ENCODE peak calls at places on chromosome 22, in five cellular contexts. G is fibroblast of lung, R is psoas muscle, L is colonic mucosa, Z is tibial artery. U is an unnamed sample. For H3K9me3 and H3K4me1, the result is how much of the 10 kb centered on the place peaks cover.

GRCh38 chr22:23243006-23243573 is 62.8 kb downstream of the BCR start:
- DNase-seq in R (no peak), L (no peak), Z (no peak), G (no peak), U (no peak)

GRCh38 chr22:17257578-17257977 is 38.3 kb upstream of the ADA2 start:
- DNase-seq in R (no peak), G (no peak), L (no peak), Z (no peak), U (no peak)

GRCh38 chr22:29773233-29773632 is 6.1 kb downstream of the UQCR10 start:
- DNase-seq in Z (no peak), L (no peak), G (no peak), R (peak), U (no peak)

GRCh38 chr22:24051568-24051967 is 40.5 kb downstream of the CABIN1 start:
- DNase-seq in R (peak), Z (peak), L (no peak), G (no peak), U (no peak)

GRCh38 chr22:28141614-28142013 is 222.6 kb upstream of the PITPNB start:
- DNase-seq in R (no peak), L (no peak), G (peak), Z (no peak), U (no peak)

GRCh38 chr22:25100402-25100801 is 99.3 kb upstream of the CRYBB3 start:
- DNase-seq in Z (no peak), L (no peak), G (no peak), R (no peak), U (no peak)

GRCh38 chr22:29998627-29999026 is 81.6 kb upstream of the HORMAD2 start:
- DNase-seq in Z (no peak), G (no peak), L (no peak), R (no peak), U (no peak)

GRCh38 chr22:42560781-42561180 is 7.0 kb downstream of the SERHL2 start:
- DNase-seq in G (no peak), R (no peak), Z (no peak), L (no peak), U (no peak)

GRCh38 chr22:43789452-43789851 is 22.7 kb downstream of the EFCAB6 start:
- DNase-seq in Z (peak), G (peak), R (peak), L (no peak), U (no peak)

GRCh38 chr22:50529416-50530279 is at the start of gene TYMP:
- DNase-seq in G (no peak), R (peak), Z (no peak), L (peak), U (peak)

GRCh38 chr22:22207845-22208564 is 36.6 kb upstream of the VPREB1 start:
- DNase-seq in Z (peak), L (peak), R (peak), G (peak), U (peak)

GRCh38 chr22:43136255-43136654 is 6.9 kb downstream of the MCAT start:
- DNase-seq in G (peak), R (no peak), L (no peak), Z (no peak), U (no peak)

GRCh38 chr22:22180738-22181514 is 63.7 kb upstream of the VPREB1 start:
- DNase-seq in L (no peak), G (no peak), Z (no peak), R (no peak), U (no peak)

GRCh38 chr22:23565288-23565941 is 14.7 kb downstream of the IGLL1 start:
- DNase-seq in R (no peak), Z (no peak), G (no peak), L (peak), U (no peak)

GRCh38 chr22:19713228-19713627 is 1.1 kb upstream of the SEPTIN5 start:
- DNase-seq in G (no peak), Z (no peak), R (peak), L (no peak), U (no peak)

GRCh38 chr22:30294066-30294465 is 4.8 kb upstream of the CASTOR1 start:
- DNase-seq in G (no peak), R (no peak), L (no peak), Z (no peak), U (no peak)

GRCh38 chr22:42277988-42278776 is 7.7 kb upstream of the TCF20 start:
- DNase-seq in G (peak), L (no peak), R (no peak), Z (no peak), U (no peak)

GRCh38 chr22:24208012-24208749 is 26.9 kb downstream of the SUSD2 start:
- DNase-seq in L (no peak), R (no peak), Z (peak), G (peak), U (no peak)

GRCh38 chr22:39778055-39778454 is 115.5 kb downstream of the ENTHD1 start:
- DNase-seq in R (no peak), L (no peak), Z (no peak), G (no peak), U (no peak)
- H3K9me3 ChIP-seq in R (under half), L (under half), Z (under half), G (under half), U (under half)

DNA sequence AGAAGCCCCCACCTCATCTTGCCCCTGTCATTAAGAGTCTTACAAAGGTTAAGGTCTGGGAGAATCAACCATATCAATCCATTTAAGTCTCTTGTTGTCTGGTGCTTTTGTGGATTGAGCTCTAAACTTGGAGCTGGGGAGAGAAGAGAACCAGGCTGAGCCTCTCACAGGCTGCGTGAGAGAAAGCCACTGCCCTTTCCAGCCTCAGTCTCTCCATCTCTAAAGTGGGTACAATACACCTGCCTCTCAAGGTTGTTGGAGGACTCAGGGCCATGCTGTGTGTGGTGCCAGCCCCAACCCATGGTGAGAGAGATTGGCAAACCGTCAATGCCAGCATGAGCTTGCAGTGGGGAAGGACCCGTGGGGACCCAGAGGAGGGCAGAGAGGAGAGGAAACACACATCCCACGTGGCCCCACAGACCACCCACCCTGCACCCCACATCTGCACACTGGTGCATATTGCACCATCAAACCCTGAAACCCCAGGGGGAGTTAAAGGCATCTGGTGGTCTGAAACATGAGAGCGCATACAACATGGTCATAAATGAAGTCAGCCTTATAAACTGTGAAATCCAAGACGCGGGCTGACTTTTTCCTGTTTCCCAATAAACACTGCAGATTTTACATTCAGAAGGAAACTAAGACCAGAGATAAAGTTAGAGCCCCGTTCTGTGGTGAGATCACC is 27.5 kb upstream of the FBLN1 start:
- DNase-seq in R (no peak), G (peak), Z (no peak), L (no peak), U (peak)
- H3K4me1 ChIP-seq in R (under half), G (under half), Z (under half), L (under half), U (under half)

DNA sequence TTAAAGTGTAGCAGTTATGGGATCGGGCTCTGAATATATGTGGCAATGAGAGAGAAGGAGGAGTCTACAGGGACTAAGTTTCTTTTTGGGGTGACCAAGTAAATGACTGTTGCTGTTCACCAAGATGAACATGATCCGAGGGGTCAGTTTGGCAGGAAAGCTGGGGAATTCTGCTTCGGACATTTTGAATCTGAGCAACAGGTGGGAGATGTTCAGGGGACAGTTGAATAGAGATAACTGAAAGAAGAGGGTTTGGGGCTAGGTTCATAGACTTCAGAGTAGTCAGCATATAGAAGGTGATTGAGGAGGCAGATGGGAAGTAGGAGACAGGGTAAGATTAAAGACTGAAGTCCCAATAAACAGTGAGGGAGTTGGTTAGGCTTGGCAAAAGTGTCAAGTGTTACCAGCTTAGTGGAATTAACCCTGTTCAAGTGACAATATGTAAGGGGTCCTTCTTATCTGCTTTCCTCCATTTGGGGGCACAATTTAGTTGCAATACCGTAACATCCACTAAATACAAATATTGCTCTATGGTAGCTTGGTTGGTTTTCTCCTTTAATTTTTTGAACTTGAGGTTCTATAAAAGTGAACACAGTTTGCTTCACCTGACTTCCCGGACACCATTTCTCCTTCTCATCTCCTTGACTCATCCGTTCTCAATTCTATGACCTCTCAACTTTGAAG is 2.9 kb upstream of the ENTHD1 start:
- DNase-seq in R (no peak), L (no peak), G (no peak), Z (no peak), U (no peak)
- TF ChIP-seq CTCF in R (no peak), L (no peak), G (no peak), Z (no peak), U (no peak)

DNA sequence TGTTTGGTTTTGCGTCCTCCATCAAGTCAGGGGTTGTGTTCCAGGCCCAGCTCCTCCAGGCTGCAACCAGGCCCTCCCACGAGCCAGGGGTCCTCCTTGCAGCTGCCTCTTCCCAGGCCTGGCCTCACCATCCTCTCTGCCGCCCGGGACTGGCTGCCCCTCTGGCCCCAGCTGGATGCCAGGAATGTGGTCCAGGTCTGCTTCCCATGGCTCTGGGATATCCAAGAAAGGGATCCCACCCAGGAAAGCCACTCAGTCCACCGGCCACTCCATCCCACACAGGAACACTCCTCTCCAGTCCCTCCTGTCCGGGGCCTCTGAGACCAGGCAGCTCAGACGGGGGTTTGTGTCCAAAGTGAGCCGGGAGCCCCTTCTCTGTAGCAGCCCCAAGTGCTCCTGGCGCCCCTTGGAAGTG is 336.4 kb downstream of the BRD1 start:
- DNase-seq in G (no peak), Z (no peak), R (no peak), L (no peak), U (no peak)
- H3K9me3 ChIP-seq in G (under half), Z (under half), R (under half), L (under half), U (under half)

DNA sequence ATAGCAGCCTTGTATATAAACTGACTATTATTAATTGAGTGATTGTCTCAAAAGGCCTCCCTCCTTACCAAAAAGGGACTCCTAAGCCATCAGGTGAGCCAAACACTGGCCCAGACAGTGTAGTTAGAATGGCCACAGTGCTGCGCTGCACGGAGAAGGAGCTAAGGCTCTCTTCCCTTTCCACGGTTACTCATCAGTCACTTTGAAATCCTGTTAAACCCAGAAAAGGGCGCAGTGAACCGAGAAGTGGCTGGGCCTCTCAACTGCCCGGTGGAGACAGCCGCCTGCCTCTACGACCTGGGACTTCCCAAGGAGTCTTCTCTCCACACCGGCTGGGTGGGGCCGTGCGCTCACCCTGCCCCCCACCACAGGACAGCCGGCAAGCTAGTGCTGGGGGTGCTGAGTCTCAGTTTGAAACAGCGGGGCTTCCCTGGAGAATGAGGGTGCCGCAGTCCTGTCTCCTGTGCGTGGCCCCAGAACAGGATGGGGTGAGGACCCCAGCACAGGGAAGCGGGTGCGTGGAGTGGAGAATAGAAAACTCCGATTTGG is 1.3 kb downstream of the MYH9 start:
- DNase-seq in G (no peak), L (peak), Z (no peak), R (peak), U (peak)
- H3K4me1 ChIP-seq in G (under half), L (under half), Z (under half), R (under half), U (half or more)

DNA sequence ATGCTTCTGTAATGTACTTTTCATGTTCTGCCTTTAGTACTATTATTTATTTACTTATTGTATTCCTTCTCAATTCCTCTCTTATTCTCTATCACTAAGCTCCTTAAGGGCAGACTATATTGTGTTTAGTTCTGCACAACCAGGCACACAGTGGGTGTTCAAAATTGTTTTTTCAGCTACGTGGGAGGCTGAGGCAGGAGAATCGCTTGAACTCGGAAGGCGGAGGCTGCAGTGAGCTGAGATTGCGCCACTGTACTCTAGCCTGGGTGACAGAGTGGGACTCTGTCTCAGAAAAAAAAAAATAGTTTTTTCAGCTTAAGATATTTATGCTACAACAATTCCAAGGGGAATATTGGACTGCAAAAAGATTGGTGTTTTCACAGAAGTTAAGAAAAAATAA is 17.4 kb upstream of the DDX17 start:
- DNase-seq in Z (no peak), L (no peak), R (no peak), G (no peak), U (no peak)
- TF ChIP-seq CTCF in Z (no peak), L (no peak), R (no peak), G (no peak), U (no peak)

GRCh38 chr22:48181168-48181955 is 1418.9 kb downstream of the TBC1D22A start:
- DNase-seq in Z (no peak), L (no peak), G (no peak), R (no peak), U (no peak)
- H3K9me3 ChIP-seq in Z (under half), L (under half), G (under half), R (under half), U (under half)

DNA sequence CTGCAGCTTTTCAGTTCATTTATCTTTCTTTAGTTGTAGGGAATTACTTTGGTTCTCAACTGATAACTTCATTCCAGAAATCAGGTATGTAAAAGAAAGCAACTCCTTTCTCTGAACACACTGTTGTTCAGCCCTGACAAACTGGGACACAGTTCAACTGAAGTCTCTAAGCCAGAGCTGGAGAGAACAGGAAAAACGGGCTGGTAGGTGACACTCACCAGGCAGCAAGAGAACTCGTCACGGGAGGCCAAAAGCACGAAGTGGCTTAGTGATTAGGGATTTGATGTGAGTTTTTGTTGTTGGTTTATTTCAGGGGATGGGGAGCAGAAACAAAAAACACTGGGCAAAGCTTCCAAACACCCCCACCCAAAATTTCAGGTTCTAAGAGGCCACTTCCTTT is 54.1 kb downstream of the MYH9 start:
- DNase-seq in Z (no peak), R (no peak), L (no peak), G (no peak), U (no peak)
- H3K4me1 ChIP-seq in Z (half or more), R (half or more), L (half or more), G (half or more), U (half or more)